ENCODE peak calls at places on chromosome 17, in seven cellular contexts. T is IMR-90; V is CD8-positive, alpha-beta T cell; H is heart left ventricle; L is thyroid gland; I is OCI-LY7; Q is breast epithelium. F is an unnamed sample.

GRCh38 chr17:64630309-64631223 is 31.5 kb downstream of the SMURF2 start:
- DNase-seq in I (no peak), H (no peak), T (no peak), V (no peak), L (no peak), Q (no peak), F (no peak)

GRCh38 chr17:82283208-82283749 is 9.8 kb upstream of the CSNK1D start:
- DNase-seq in T (peak; percentile 93), L (peak; percentile 49), Q (no peak), V (peak; percentile 33), H (no peak), I (no peak), F (no peak)

GRCh38 chr17:15662726-15663125 is 21.4 kb downstream of the TRIM16 start:
- DNase-seq in H (no peak), Q (no peak), T (no peak), V (no peak), I (no peak), L (no peak), F (no peak)

GRCh38 chr17:57317016-57317415 is 60.7 kb downstream of the MSI2 start:
- DNase-seq in Q (no peak), T (no peak), H (no peak), L (no peak), I (no peak), V (no peak), F (no peak)

GRCh38 chr17:50372222-50372621 is 762 bp downstream of the MRPL27 start:
- DNase-seq in I (no peak), V (no peak), H (no peak), T (no peak), L (no peak), Q (no peak), F (no peak)

GRCh38 chr17:8365143-8365542 is 11.4 kb downstream of the KRABD2 start:
- DNase-seq in H (no peak), V (no peak), I (no peak), T (peak; percentile 76), Q (no peak), L (no peak), F (no peak)

GRCh38 chr17:7561589-7562207 is at the start of gene SENP3:
- DNase-seq in H (peak; percentile 92), I (peak; percentile 93), V (peak; percentile 88), T (peak; percentile 88), Q (peak; percentile 85), L (peak; percentile 90), F (peak; percentile 92)

GRCh38 chr17:5584383-5584951 is at the start of gene NLRP1:
- DNase-seq in H (peak; percentile 91), V (peak; percentile 98), L (peak; percentile 83), I (peak; percentile 96), Q (peak; percentile 62), T (peak; percentile 92), F (peak; percentile 96)

DNA sequence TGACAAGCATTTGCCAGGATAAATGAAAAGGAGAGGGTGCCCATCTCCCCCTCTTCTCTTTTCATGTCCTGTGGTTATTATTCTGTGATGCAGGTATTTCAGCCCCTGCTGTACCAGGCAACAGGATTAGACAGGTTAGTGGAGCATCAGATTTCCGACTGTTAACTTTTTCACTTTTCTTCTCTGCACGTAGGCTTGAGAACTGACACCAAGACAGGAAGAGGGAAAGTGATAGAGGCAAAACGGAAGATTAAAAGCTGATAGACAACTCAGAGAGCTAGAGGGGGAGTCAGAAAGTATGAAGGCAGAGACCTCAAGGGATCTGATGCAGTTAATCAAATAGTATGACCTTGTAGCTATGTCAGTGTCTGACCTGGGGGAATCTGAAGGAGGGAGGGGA is 132.8 kb downstream of the SOX9 start:
- DNase-seq in Q (no peak), T (no peak), L (no peak), H (no peak), V (no peak), I (no peak), F (no peak)
- H3K27ac ChIP-seq in Q (no peak overlapping the region), T (no peak overlapping the region), L (no peak overlapping the region), H (no peak overlapping the region), V (no peak overlapping the region), I (no peak overlapping the region), F (no peak overlapping the region)

GRCh38 chr17:10881959-10882358 is 44.1 kb upstream of the PIRT start:
- DNase-seq in V (no peak), L (no peak), I (no peak), Q (no peak), T (no peak), H (no peak), F (no peak)

GRCh38 chr17:10875984-10876555 is 38.2 kb upstream of the PIRT start:
- DNase-seq in H (peak; percentile 13), L (peak; percentile 36), T (peak; percentile 17), V (no peak), Q (no peak), I (peak; percentile 41), F (no peak)

GRCh38 chr17:10875411-10875810 is 37.5 kb upstream of the PIRT start:
- DNase-seq in L (peak; percentile 6), Q (no peak), T (no peak), H (no peak), I (peak; percentile 18), V (no peak), F (no peak)

DNA sequence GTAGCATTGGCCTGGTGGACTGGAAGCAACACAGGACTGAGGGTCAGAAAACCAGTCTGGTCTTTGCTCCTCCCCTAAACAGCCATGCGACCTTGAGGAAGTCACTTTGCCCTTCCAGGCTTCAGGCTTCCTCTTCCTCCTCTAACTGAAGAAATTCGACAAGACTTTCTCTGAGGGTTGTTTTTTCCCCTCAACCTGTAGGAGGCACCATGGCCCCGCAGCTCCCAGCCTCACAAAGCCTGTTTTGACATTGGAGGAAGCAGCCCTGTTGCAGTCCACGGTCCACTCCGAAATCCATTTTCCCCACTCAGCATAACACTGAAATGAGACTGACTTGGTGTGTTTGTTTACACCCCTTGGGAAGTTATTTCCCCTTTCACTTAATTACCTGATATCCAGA is 41.2 kb upstream of the PIRT start:
- DNase-seq in H (peak; percentile 20), L (peak; percentile 15), I (peak; percentile 7), V (no peak), T (no peak), Q (no peak), F (no peak)
- TF ChIP-seq CTCF in H (peak; percentile 53), L (peak; percentile 41), I (peak; percentile 41), V (no peak), T (no peak), Q (no peak), F (peak; percentile 21)

GRCh38 chr17:72446118-72446517 is 325.3 kb downstream of the SOX9 start:
- DNase-seq in I (no peak), Q (no peak), T (no peak), V (no peak), H (no peak), L (no peak), F (no peak)

GRCh38 chr17:72446525-72447250 is 325.9 kb downstream of the SOX9 start:
- DNase-seq in V (no peak), I (no peak), L (no peak), T (peak; percentile 83), Q (no peak), H (no peak), F (no peak)

GRCh38 chr17:72445055-72445991 is 324.5 kb downstream of the SOX9 start:
- DNase-seq in I (no peak), T (no peak), L (peak; percentile 96), Q (no peak), V (no peak), H (no peak), F (no peak)

GRCh38 chr17:72447251-72447640 is 326.4 kb downstream of the SOX9 start:
- DNase-seq in I (no peak), V (no peak), L (no peak), H (no peak), Q (no peak), T (no peak), F (no peak)

DNA sequence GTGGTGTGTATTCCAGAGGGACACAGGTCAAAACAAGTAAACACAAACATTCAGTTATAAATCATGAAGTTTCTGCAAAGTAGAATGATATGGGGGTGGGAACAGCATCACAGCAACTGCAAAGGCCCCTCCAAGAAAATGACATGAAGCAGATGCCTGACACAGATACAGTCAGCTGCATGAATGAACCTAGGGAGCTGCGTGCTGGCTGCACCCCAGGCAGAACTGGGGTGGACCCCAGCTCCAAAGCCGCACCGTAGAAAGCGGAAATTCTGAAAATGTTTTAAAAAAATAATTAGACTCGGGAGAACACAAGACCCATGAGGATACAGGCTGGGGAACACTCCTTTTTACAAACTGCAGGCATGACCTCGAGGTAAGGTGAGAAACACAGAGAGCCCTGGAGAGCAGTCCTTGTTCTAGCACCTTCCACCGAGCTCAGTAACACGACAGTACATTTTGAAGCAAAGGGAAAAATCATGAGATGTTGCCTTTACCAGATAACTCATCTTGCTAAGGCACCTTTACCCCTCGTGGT is 323.8 kb downstream of the SOX9 start:
- DNase-seq in V (no peak), I (no peak), L (no peak), H (no peak), Q (no peak), T (no peak), F (no peak)
- H3K27ac ChIP-seq in V (no peak overlapping the region), I (no peak overlapping the region), L (peak overlapping the region; percentile 71), H (no peak overlapping the region), Q (no peak overlapping the region), T (no peak overlapping the region), F (no peak overlapping the region)

GRCh38 chr17:29617125-29617480 is 5.6 kb downstream of the CORO6 start:
- DNase-seq in V (peak; percentile 92), L (peak; percentile 62), I (peak; percentile 91), T (peak; percentile 38), Q (peak; percentile 66), H (peak; percentile 64), F (peak; percentile 91)
- TF ChIP-seq CTCF in V (peak; percentile 81), L (peak; percentile 60), I (peak; percentile 87), T (peak; percentile 42), Q (peak; percentile 38), H (peak; percentile 52), F (peak; percentile 64)

GRCh38 chr17:69284646-69285045 is 42.3 kb downstream of the ABCA5 start:
- DNase-seq in V (no peak), Q (no peak), L (no peak), T (no peak), H (no peak), I (no peak), F (no peak)

GRCh38 chr17:69287168-69287567 is 39.8 kb downstream of the ABCA5 start:
- DNase-seq in Q (no peak), V (no peak), L (no peak), I (no peak), H (no peak), T (peak; percentile 25), F (no peak)

GRCh38 chr17:69282002-69282401 is 44.9 kb downstream of the ABCA5 start:
- DNase-seq in L (no peak), V (no peak), Q (no peak), I (no peak), H (no peak), T (no peak), F (no peak)

DNA sequence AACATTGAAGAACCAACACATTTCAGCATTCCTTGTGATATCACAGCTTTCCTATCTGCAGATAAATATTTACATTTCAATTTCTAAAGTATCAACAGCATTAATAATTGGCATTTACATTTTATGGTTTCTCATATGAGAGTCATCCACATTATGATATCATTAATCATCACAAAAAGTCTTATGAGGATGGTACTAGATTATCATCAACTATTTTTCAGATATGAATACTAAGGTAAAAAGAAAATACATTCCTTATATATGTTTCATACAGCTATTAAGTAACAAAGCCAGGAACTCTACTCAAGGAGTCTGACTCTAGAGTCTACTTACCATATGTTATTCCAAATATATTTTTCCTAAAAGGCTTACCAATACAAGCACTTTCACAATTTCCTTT is 40.7 kb downstream of the ABCA5 start:
- DNase-seq in Q (no peak), T (no peak), H (no peak), L (no peak), V (no peak), I (no peak), F (no peak)
- H3K27ac ChIP-seq in Q (no peak overlapping the region), T (no peak overlapping the region), H (no peak overlapping the region), L (no peak overlapping the region), V (no peak overlapping the region), I (no peak overlapping the region), F (no peak overlapping the region)

F was measured in suprapubic skin.